ENCODE peak calls at places on chromosomes 5 and 9, in seven cellular contexts. Q is hepatocyte, S is upper lobe of right lung, O is GM12865, M is cardiac muscle cell, I is choroid plexus epithelial cell, B is fibroblast of mammary gland. K is an unnamed sample.
A peak's percentile ranks its signal among the peaks of the same experiment; 100 is the strongest.

GRCh38 chr5:74127377-74128338 is 501.7 kb downstream of the ARHGEF28 start:
- DNase-seq in Q (peak; percentile 53), S (no peak), I (peak; percentile 56), O (no peak), M (no peak), B (no peak), K (no peak)

GRCh38 chr5:55241756-55242155 is 8.3 kb upstream of the CCNO start:
- DNase-seq in M (no peak), S (no peak), I (no peak), O (no peak), B (no peak), Q (peak; percentile 27), K (no peak)

GRCh38 chr5:153456354-153456753 is 34.1 kb upstream of the GRIA1 start:
- DNase-seq in O (no peak), I (no peak), B (no peak), S (no peak), Q (no peak), M (no peak), K (no peak)

GRCh38 chr5:141637693-141638419 is 1.1 kb downstream of the RELL2 start:
- DNase-seq in M (peak; percentile 82), O (peak; percentile 86), S (peak; percentile 85), I (peak; percentile 62), B (peak; percentile 41), Q (peak; percentile 82), K (no peak)

GRCh38 chr5:31328031-31328430 is 134.5 kb downstream of the CDH6 start:
- DNase-seq in Q (no peak), S (no peak), B (no peak), M (no peak), I (no peak), O (no peak), K (no peak)

GRCh38 chr9:34653610-34654072 is 1.7 kb downstream of the IL11RA start:
- DNase-seq in I (peak; percentile 20), M (peak; percentile 26), S (no peak), O (no peak), B (no peak), Q (peak; percentile 67), K (no peak)

GRCh38 chr5:113806250-113806649 is 292.8 kb downstream of the YTHDC2 start:
- DNase-seq in S (no peak), Q (no peak), B (peak; percentile 17), M (peak; percentile 17), O (no peak), I (peak; percentile 12), K (no peak)

GRCh38 chr5:170572453-170572852 is 68.6 kb downstream of the KCNIP1 start:
- DNase-seq in I (no peak), O (peak; percentile 54), S (no peak), B (peak; percentile 24), M (no peak), Q (no peak), K (no peak)

GRCh38 chr5:129042306-129042705 is 52.2 kb upstream of the ISOC1 start:
- DNase-seq in I (no peak), O (no peak), M (no peak), B (no peak), Q (no peak), S (no peak), K (no peak)

GRCh38 chr5:176901260-176902101 is 2.3 kb upstream of the HK3 start:
- DNase-seq in Q (no peak), I (no peak), M (no peak), O (peak; percentile 65), B (no peak), S (no peak), K (no peak)

GRCh38 chr9:129383005-129383414 is 204.9 kb upstream of the IER5L start:
- DNase-seq in O (no peak), I (no peak), B (no peak), Q (peak; percentile 81), S (peak; percentile 87), M (peak; percentile 72), K (no peak)

GRCh38 chr9:29564564-29564963 is 1991.3 kb upstream of the C9orf72 start:
- DNase-seq in M (no peak), O (no peak), B (peak; percentile 79), Q (no peak), S (no peak), I (no peak), K (no peak)

GRCh38 chr9:131402738-131403492 is 9.0 kb downstream of the PRRC2B start:
- DNase-seq in O (no peak), Q (peak; percentile 83), I (peak; percentile 88), M (no peak), B (peak; percentile 94), S (peak; percentile 87), K (peak; percentile 46)

GRCh38 chr9:110142868-110143866 is 64.8 kb downstream of the C9orf152 start:
- DNase-seq in O (peak; percentile 82), M (peak; percentile 30), B (no peak), S (no peak), I (peak; percentile 43), Q (no peak), K (no peak)

GRCh38 chr9:78121488-78121887 is 89.9 kb upstream of the GNAQ start:
- DNase-seq in O (peak; percentile 43), I (peak; percentile 81), M (peak; percentile 76), S (peak; percentile 79), Q (peak; percentile 66), B (peak; percentile 66), K (peak; percentile 20)

GRCh38 chr5:169037478-169037877 is 263.5 kb downstream of the SLIT3 start:
- DNase-seq in S (no peak), M (peak; percentile 61), B (no peak), O (no peak), Q (no peak), I (no peak), K (no peak)

GRCh38 chr5:154712518-154713437 is 42.4 kb upstream of the LARP1 start:
- DNase-seq in O (no peak), Q (peak; percentile 64), S (peak; percentile 77), B (no peak), M (no peak), I (no peak), K (no peak)

GRCh38 chr9:70220216-70220615 is 38.6 kb upstream of the SMC5 start:
- DNase-seq in S (no peak), Q (no peak), I (no peak), O (no peak), M (no peak), B (no peak), K (no peak)

GRCh38 chr5:98209418-98209817 is 564.0 kb upstream of the RGMB start:
- DNase-seq in Q (no peak), S (no peak), M (no peak), B (no peak), I (no peak), O (no peak), K (no peak)

GRCh38 chr5:169290895-169291294 is 10.0 kb downstream of the SLIT3 start:
- DNase-seq in B (no peak), S (no peak), M (no peak), O (no peak), I (no peak), Q (no peak), K (no peak)

GRCh38 chr5:136781464-136781863 is 416.1 kb upstream of the TRPC7 start:
- DNase-seq in I (peak; percentile 75), B (peak; percentile 45), S (no peak), Q (no peak), M (no peak), O (no peak), K (peak; percentile 1)

GRCh38 chr5:150671509-150672236 is 10.6 kb downstream of the MYOZ3 start:
- DNase-seq in S (no peak), B (no peak), Q (peak; percentile 29), M (peak; percentile 26), O (no peak), I (no peak), K (no peak)

GRCh38 chr9:133114451-133114885 is 6.6 kb downstream of the RALGDS start:
- DNase-seq in B (no peak), M (no peak), S (peak; percentile 71), Q (no peak), O (no peak), I (no peak), K (no peak)

GRCh38 chr5:131515348-131515747 is 119.7 kb downstream of the RAPGEF6 start:
- DNase-seq in Q (no peak), I (no peak), B (peak; percentile 37), O (no peak), M (no peak), S (no peak), K (no peak)

DNA sequence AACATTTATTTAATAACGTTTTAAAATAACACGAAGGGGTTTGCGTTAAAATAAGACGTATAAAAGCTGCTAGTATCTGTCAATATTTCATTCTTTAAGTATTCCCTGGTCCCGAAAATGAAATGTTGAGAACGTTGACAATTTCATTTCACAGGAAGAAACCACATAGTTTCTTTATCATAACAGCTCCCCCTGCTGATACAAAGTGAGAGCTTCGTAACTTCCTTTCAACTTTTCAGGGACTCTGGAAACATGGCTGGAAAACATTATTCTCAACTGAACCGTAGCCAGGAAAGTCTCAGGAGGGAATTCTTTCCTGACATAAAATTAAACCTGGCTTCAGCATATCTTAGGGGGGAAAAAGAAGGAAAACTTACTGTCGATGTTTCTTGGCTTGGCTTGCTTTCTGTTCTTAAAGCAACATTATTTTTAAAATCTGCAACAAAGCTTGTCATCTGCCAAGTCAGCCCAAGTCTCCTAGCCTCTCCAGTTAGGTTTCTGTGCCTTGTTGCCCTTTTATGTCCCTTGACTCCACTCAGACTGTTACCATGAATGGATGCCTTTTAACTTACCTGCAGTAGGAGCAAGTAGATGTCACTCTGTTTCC is 122.9 kb upstream of the DAB2 start:
- DNase-seq in I (peak; percentile 82), S (no peak), O (peak; percentile 21), B (peak; percentile 78), M (peak; percentile 75), Q (peak; percentile 83), K (peak; percentile 33)
- H3K4me3 ChIP-seq in I (no peak overlapping the region), S (peak overlapping the region; percentile 15), O (no peak overlapping the region), B (no peak overlapping the region), M (no peak overlapping the region), Q (no peak overlapping the region), K (no peak overlapping the region)

DNA sequence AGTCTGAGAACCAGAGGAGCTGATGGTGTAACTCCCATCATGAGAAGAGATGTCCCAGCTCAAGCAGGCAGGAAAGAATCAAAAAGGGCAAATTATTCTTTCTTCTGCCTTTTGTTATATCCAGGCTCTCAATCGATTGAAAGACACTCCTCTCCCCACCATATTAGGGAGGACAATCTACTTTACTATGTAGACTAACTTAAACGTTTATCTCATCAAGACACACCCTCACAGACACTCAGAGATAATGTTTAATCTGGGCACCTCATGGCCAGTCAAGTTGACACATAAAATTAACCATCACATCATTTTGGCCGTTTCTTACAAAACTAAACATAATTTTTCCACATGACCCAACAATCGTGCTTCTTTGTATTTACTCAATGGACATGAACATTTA is 534.3 kb upstream of the RORB start:
- DNase-seq in S (no peak), B (no peak), Q (no peak), O (no peak), I (no peak), M (no peak), K (no peak)
- H3K4me3 ChIP-seq in S (no peak overlapping the region), B (no peak overlapping the region), Q (no peak overlapping the region), O (no peak overlapping the region), I (no peak overlapping the region), M (no peak overlapping the region), K (no peak overlapping the region)

GRCh38 chr5:119286516-119287488 is 69.0 kb upstream of the TNFAIP8 start:
- DNase-seq in O (no peak), M (no peak), S (no peak), I (no peak), B (no peak), Q (no peak), K (no peak)
- H3K4me3 ChIP-seq in O (peak overlapping the region; percentile 45), M (no peak overlapping the region), S (no peak overlapping the region), I (no peak overlapping the region), B (no peak overlapping the region), Q (no peak overlapping the region), K (no peak overlapping the region)

DNA sequence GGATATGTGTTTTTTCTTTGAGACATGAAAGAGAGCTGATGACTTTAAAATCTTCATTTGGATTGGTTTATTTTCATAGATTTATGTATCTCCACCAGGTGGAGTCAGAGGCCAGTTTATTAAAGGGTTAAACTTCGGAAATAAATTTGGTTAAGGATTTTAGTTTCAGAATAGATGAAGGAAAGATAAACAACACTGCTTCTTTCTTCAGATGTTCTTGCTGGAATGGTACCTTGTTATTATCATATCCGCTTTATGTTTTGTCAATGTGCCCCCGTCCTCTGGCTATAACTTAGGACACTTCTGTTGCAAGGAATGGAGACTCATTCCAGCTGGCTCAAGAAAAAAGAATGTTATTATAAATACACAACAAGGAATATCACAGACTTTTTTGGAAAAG is 81.2 kb downstream of the ALDH1A1 start:
- DNase-seq in I (peak; percentile 41), Q (peak; percentile 17), M (no peak), S (no peak), B (peak; percentile 49), O (peak; percentile 7), K (no peak)
- H3K4me3 ChIP-seq in I (peak overlapping the region; percentile 9), Q (no peak overlapping the region), M (no peak overlapping the region), S (no peak overlapping the region), B (no peak overlapping the region), O (no peak overlapping the region), K (no peak overlapping the region)

K was measured in AG04450.